ENCODE peak calls at places on chromosome 20, in nine cellular contexts. T is fibroblast of villous mesenchyme; S is stimulated activated CD4-positive, alpha-beta T cell treated with anti-CD3 and anti-CD28 coated beads, Interleukin-15, amount 100 ng/mL, for 1 hour; Y is lower lobe of right lung; H is GM12891; U is CD8-positive, alpha-beta T cell; V is RWPE1; Q is WTC11; W is NCI-H2171 treated with DMSO at 0.1 percent for 48 hours. E is an unnamed sample.

GRCh38 chr20:4645109-4645508 is 76.6 kb upstream of the PRND start:
- DNase-seq in T (no peak), S (no peak), Y (no peak), H (no peak), U (no peak), V (no peak), Q (no peak), W (no peak), E (no peak)

GRCh38 chr20:36569847-36570429 is 3.5 kb upstream of the TGIF2 start:
- DNase-seq in T (peak), S (no peak), Y (no peak), H (no peak), U (no peak), V (no peak), Q (no peak), W (no peak), E (peak)

GRCh38 chr20:51750770-51751388 is 17.3 kb downstream of the ATP9A start:
- DNase-seq in T (no peak), S (no peak), Y (no peak), H (no peak), U (no peak), V (no peak), Q (no peak), W (no peak), E (peak)

GRCh38 chr20:20410678-20411077 is 42.8 kb downstream of the INSM1 start:
- DNase-seq in T (peak), S (no peak), Y (no peak), H (no peak), U (no peak), V (no peak), Q (peak), W (peak), E (no peak)

GRCh38 chr20:37669062-37669772 is 24.6 kb upstream of the CTNNBL1 start:
- DNase-seq in T (peak), S (no peak), Y (no peak), H (no peak), U (no peak), V (peak), Q (no peak), W (no peak), E (no peak)

GRCh38 chr20:25083773-25084615 is 2.1 kb upstream of the VSX1 start:
- DNase-seq in T (no peak), S (no peak), Y (no peak), H (no peak), U (no peak), V (no peak), Q (no peak), W (no peak), E (no peak)

GRCh38 chr20:8601542-8601912 is 467.4 kb upstream of the PLCB4 start:
- DNase-seq in T (no peak), S (no peak), Y (no peak), H (peak), U (no peak), V (peak), Q (no peak), W (peak), E (no peak)

GRCh38 chr20:23309781-23310180 is 40.8 kb upstream of the NXT1 start:
- DNase-seq in T (no peak), S (no peak), Y (no peak), H (no peak), U (no peak), V (no peak), Q (no peak), W (no peak), E (no peak)

GRCh38 chr20:20299904-20300303 is 68.0 kb upstream of the INSM1 start:
- DNase-seq in T (no peak), S (no peak), Y (no peak), H (no peak), U (no peak), V (no peak), Q (no peak), W (no peak), E (no peak)

GRCh38 chr20:20603339-20603990 is 109.0 kb downstream of the RALGAPA2 start:
- DNase-seq in T (no peak), S (no peak), Y (no peak), H (peak), U (peak), V (peak), Q (no peak), W (peak), E (no peak)

GRCh38 chr20:64115171-64115911 is 8.0 kb upstream of the NPBWR2 start:
- DNase-seq in T (no peak), S (no peak), Y (no peak), H (no peak), U (no peak), V (no peak), Q (no peak), W (no peak), E (no peak)

GRCh38 chr20:38674178-38675133 is 49.8 kb upstream of the SLC32A1 start:
- DNase-seq in T (peak), S (peak), Y (no peak), H (peak), U (peak), V (peak), Q (peak), W (peak), E (peak)

GRCh38 chr20:24102290-24102689 is 113.7 kb upstream of the GGTLC1 start:
- DNase-seq in T (no peak), S (no peak), Y (no peak), H (no peak), U (peak), V (no peak), Q (peak), W (peak), E (no peak)

E was measured in GM23248.